ENCODE peak calls at places on chromosome X, in ten cellular contexts. One of them, this sample, is unnamed.
A peak's percentile ranks its signal among the peaks of the same experiment; 100 is the strongest.

GRCh38 chrX:44973420-44973932 is 100.5 kb downstream of the KDM6A start:
- DNase-seq in NCI-H2227 treated with DMSO at 0.1 percent for 48 hours: no peak
- DNase-seq in iris pigment epithelial cell: no peak
- DNase-seq in pons: no peak
- DNase-seq in nephron progenitor cell: no peak
- DNase-seq in cortex of kidney: no peak
- DNase-seq in stimulated activated CD8-positive, alpha-beta memory T cell treated with anti-CD3 and anti-CD28 coated beads, Interleukin-15, amount 100 ng/mL, for 24 hours: no peak
- DNase-seq in tibial artery: no peak
- DNase-seq in NCI-H1436: no peak
- DNase-seq in A172: no peak
- DNase-seq in this sample: no peak

GRCh38 chrX:129600981-129601424 is 53.8 kb downstream of the APLN start:
- DNase-seq in nephron progenitor cell: peak; percentile 21
- DNase-seq in cortex of kidney: no peak
- DNase-seq in A172: no peak
- DNase-seq in NCI-H1436: no peak
- DNase-seq in iris pigment epithelial cell: peak; percentile 35
- DNase-seq in tibial artery: no peak
- DNase-seq in pons: peak; percentile 74
- DNase-seq in NCI-H2227 treated with DMSO at 0.1 percent for 48 hours: peak; percentile 55
- DNase-seq in stimulated activated CD8-positive, alpha-beta memory T cell treated with anti-CD3 and anti-CD28 coated beads, Interleukin-15, amount 100 ng/mL, for 24 hours: no peak
- DNase-seq in this sample: peak; percentile 8

GRCh38 chrX:119826399-119826959 is 26.3 kb downstream of the UPF3B start:
- DNase-seq in NCI-H2227 treated with DMSO at 0.1 percent for 48 hours: no peak
- DNase-seq in iris pigment epithelial cell: peak; percentile 46
- DNase-seq in A172: peak; percentile 6
- DNase-seq in pons: no peak
- DNase-seq in tibial artery: no peak
- DNase-seq in stimulated activated CD8-positive, alpha-beta memory T cell treated with anti-CD3 and anti-CD28 coated beads, Interleukin-15, amount 100 ng/mL, for 24 hours: no peak
- DNase-seq in NCI-H1436: no peak
- DNase-seq in nephron progenitor cell: no peak
- DNase-seq in cortex of kidney: no peak
- DNase-seq in this sample: no peak

GRCh38 chrX:48045410-48046311 is 25.8 kb downstream of the ZNF630 start:
- DNase-seq in NCI-H1436: no peak
- DNase-seq in stimulated activated CD8-positive, alpha-beta memory T cell treated with anti-CD3 and anti-CD28 coated beads, Interleukin-15, amount 100 ng/mL, for 24 hours: no peak
- DNase-seq in tibial artery: no peak
- DNase-seq in nephron progenitor cell: no peak
- DNase-seq in iris pigment epithelial cell: peak; percentile 78
- DNase-seq in cortex of kidney: no peak
- DNase-seq in NCI-H2227 treated with DMSO at 0.1 percent for 48 hours: no peak
- DNase-seq in A172: peak; percentile 74
- DNase-seq in pons: no peak
- DNase-seq in this sample: no peak

GRCh38 chrX:45454235-45454634 is 253.6 kb upstream of the DIPK2B start:
- DNase-seq in nephron progenitor cell: no peak
- DNase-seq in NCI-H1436: no peak
- DNase-seq in tibial artery: no peak
- DNase-seq in iris pigment epithelial cell: no peak
- DNase-seq in NCI-H2227 treated with DMSO at 0.1 percent for 48 hours: no peak
- DNase-seq in pons: peak; percentile 65
- DNase-seq in A172: no peak
- DNase-seq in cortex of kidney: no peak
- DNase-seq in stimulated activated CD8-positive, alpha-beta memory T cell treated with anti-CD3 and anti-CD28 coated beads, Interleukin-15, amount 100 ng/mL, for 24 hours: no peak
- DNase-seq in this sample: no peak

GRCh38 chrX:143788265-143788664 is 67.7 kb upstream of the SPANXN2 start:
- DNase-seq in tibial artery: no peak
- DNase-seq in A172: no peak
- DNase-seq in pons: no peak
- DNase-seq in NCI-H1436: no peak
- DNase-seq in stimulated activated CD8-positive, alpha-beta memory T cell treated with anti-CD3 and anti-CD28 coated beads, Interleukin-15, amount 100 ng/mL, for 24 hours: no peak
- DNase-seq in nephron progenitor cell: peak; percentile 1
- DNase-seq in cortex of kidney: no peak
- DNase-seq in NCI-H2227 treated with DMSO at 0.1 percent for 48 hours: no peak
- DNase-seq in iris pigment epithelial cell: peak; percentile 29
- DNase-seq in this sample: no peak

GRCh38 chrX:50403903-50404302 is 66.7 kb downstream of the DGKK start:
- DNase-seq in cortex of kidney: no peak
- DNase-seq in tibial artery: no peak
- DNase-seq in nephron progenitor cell: no peak
- DNase-seq in NCI-H2227 treated with DMSO at 0.1 percent for 48 hours: no peak
- DNase-seq in stimulated activated CD8-positive, alpha-beta memory T cell treated with anti-CD3 and anti-CD28 coated beads, Interleukin-15, amount 100 ng/mL, for 24 hours: no peak
- DNase-seq in A172: no peak
- DNase-seq in NCI-H1436: no peak
- DNase-seq in pons: no peak
- DNase-seq in iris pigment epithelial cell: no peak
- DNase-seq in this sample: no peak

GRCh38 chrX:110412971-110413726 is 54.5 kb downstream of the RTL9 start:
- DNase-seq in NCI-H2227 treated with DMSO at 0.1 percent for 48 hours: peak; percentile 80
- DNase-seq in A172: no peak
- DNase-seq in tibial artery: peak; percentile 70
- DNase-seq in nephron progenitor cell: peak; percentile 89
- DNase-seq in NCI-H1436: peak; percentile 81
- DNase-seq in pons: peak; percentile 37
- DNase-seq in iris pigment epithelial cell: peak; percentile 62
- DNase-seq in cortex of kidney: no peak
- DNase-seq in stimulated activated CD8-positive, alpha-beta memory T cell treated with anti-CD3 and anti-CD28 coated beads, Interleukin-15, amount 100 ng/mL, for 24 hours: peak; percentile 32
- DNase-seq in this sample: peak; percentile 61

GRCh38 chrX:14359316-14359715 is 170.0 kb upstream of the GLRA2 start:
- DNase-seq in cortex of kidney: no peak
- DNase-seq in pons: no peak
- DNase-seq in A172: no peak
- DNase-seq in stimulated activated CD8-positive, alpha-beta memory T cell treated with anti-CD3 and anti-CD28 coated beads, Interleukin-15, amount 100 ng/mL, for 24 hours: no peak
- DNase-seq in iris pigment epithelial cell: no peak
- DNase-seq in NCI-H2227 treated with DMSO at 0.1 percent for 48 hours: no peak
- DNase-seq in nephron progenitor cell: no peak
- DNase-seq in tibial artery: no peak
- DNase-seq in NCI-H1436: no peak
- DNase-seq in this sample: no peak

GRCh38 chrX:123171781-123172180 is 12.3 kb upstream of the GRIA3 start:
- DNase-seq in iris pigment epithelial cell: peak; percentile 74
- DNase-seq in nephron progenitor cell: no peak
- DNase-seq in A172: peak; percentile 9
- DNase-seq in tibial artery: no peak
- DNase-seq in pons: no peak
- DNase-seq in NCI-H1436: no peak
- DNase-seq in cortex of kidney: no peak
- DNase-seq in stimulated activated CD8-positive, alpha-beta memory T cell treated with anti-CD3 and anti-CD28 coated beads, Interleukin-15, amount 100 ng/mL, for 24 hours: no peak
- DNase-seq in NCI-H2227 treated with DMSO at 0.1 percent for 48 hours: no peak
- DNase-seq in this sample: no peak

GRCh38 chrX:133248177-133248576 is 30.0 kb upstream of the TFDP3 start:
- DNase-seq in NCI-H2227 treated with DMSO at 0.1 percent for 48 hours: no peak
- DNase-seq in iris pigment epithelial cell: no peak
- DNase-seq in cortex of kidney: no peak
- DNase-seq in NCI-H1436: no peak
- DNase-seq in stimulated activated CD8-positive, alpha-beta memory T cell treated with anti-CD3 and anti-CD28 coated beads, Interleukin-15, amount 100 ng/mL, for 24 hours: no peak
- DNase-seq in tibial artery: no peak
- DNase-seq in A172: no peak
- DNase-seq in nephron progenitor cell: no peak
- DNase-seq in pons: no peak
- DNase-seq in this sample: no peak

GRCh38 chrX:74924449-74925209 is 623 bp downstream of the NEXMIF start:
- DNase-seq in nephron progenitor cell: peak; percentile 62
- DNase-seq in pons: peak; percentile 3
- DNase-seq in stimulated activated CD8-positive, alpha-beta memory T cell treated with anti-CD3 and anti-CD28 coated beads, Interleukin-15, amount 100 ng/mL, for 24 hours: peak; percentile 0
- DNase-seq in A172: no peak
- DNase-seq in NCI-H1436: peak; percentile 41
- DNase-seq in tibial artery: peak; percentile 73
- DNase-seq in cortex of kidney: no peak
- DNase-seq in iris pigment epithelial cell: peak; percentile 13
- DNase-seq in NCI-H2227 treated with DMSO at 0.1 percent for 48 hours: peak; percentile 34
- DNase-seq in this sample: peak; percentile 4

GRCh38 chrX:1215123-1215823 is 2.8 kb upstream of the CRLF2 start:
- DNase-seq in NCI-H2227 treated with DMSO at 0.1 percent for 48 hours: no peak
- DNase-seq in A172: no peak
- DNase-seq in stimulated activated CD8-positive, alpha-beta memory T cell treated with anti-CD3 and anti-CD28 coated beads, Interleukin-15, amount 100 ng/mL, for 24 hours: no peak
- DNase-seq in nephron progenitor cell: no peak
- DNase-seq in cortex of kidney: no peak
- DNase-seq in NCI-H1436: no peak
- DNase-seq in iris pigment epithelial cell: no peak
- DNase-seq in tibial artery: no peak
- DNase-seq in pons: peak; percentile 4
- DNase-seq in this sample: no peak

GRCh38 chrX:12452268-12452667 is 314.0 kb downstream of the FRMPD4 start:
- DNase-seq in cortex of kidney: no peak
- DNase-seq in stimulated activated CD8-positive, alpha-beta memory T cell treated with anti-CD3 and anti-CD28 coated beads, Interleukin-15, amount 100 ng/mL, for 24 hours: no peak
- DNase-seq in NCI-H1436: no peak
- DNase-seq in NCI-H2227 treated with DMSO at 0.1 percent for 48 hours: no peak
- DNase-seq in A172: no peak
- DNase-seq in iris pigment epithelial cell: no peak
- DNase-seq in pons: no peak
- DNase-seq in tibial artery: no peak
- DNase-seq in nephron progenitor cell: no peak
- DNase-seq in this sample: no peak

GRCh38 chrX:51860679-51861078 is 32.7 kb upstream of the MAGED1 start:
- DNase-seq in pons: peak; percentile 42
- DNase-seq in NCI-H1436: peak; percentile 17
- DNase-seq in tibial artery: no peak
- DNase-seq in nephron progenitor cell: no peak
- DNase-seq in iris pigment epithelial cell: peak; percentile 49
- DNase-seq in cortex of kidney: no peak
- DNase-seq in A172: peak; percentile 29
- DNase-seq in NCI-H2227 treated with DMSO at 0.1 percent for 48 hours: peak; percentile 3
- DNase-seq in stimulated activated CD8-positive, alpha-beta memory T cell treated with anti-CD3 and anti-CD28 coated beads, Interleukin-15, amount 100 ng/mL, for 24 hours: no peak
- DNase-seq in this sample: no peak

GRCh38 chrX:152905081-152905420 is 7.2 kb downstream of the ZNF185 start:
- DNase-seq in iris pigment epithelial cell: no peak
- DNase-seq in nephron progenitor cell: no peak
- DNase-seq in tibial artery: no peak
- DNase-seq in NCI-H1436: no peak
- DNase-seq in cortex of kidney: no peak
- DNase-seq in A172: no peak
- DNase-seq in stimulated activated CD8-positive, alpha-beta memory T cell treated with anti-CD3 and anti-CD28 coated beads, Interleukin-15, amount 100 ng/mL, for 24 hours: no peak
- DNase-seq in pons: no peak
- DNase-seq in NCI-H2227 treated with DMSO at 0.1 percent for 48 hours: no peak
- DNase-seq in this sample: no peak

GRCh38 chrX:1750267-1750666 is 135.4 kb downstream of the ASMT start:
- DNase-seq in A172: no peak
- DNase-seq in tibial artery: no peak
- DNase-seq in cortex of kidney: no peak
- DNase-seq in NCI-H2227 treated with DMSO at 0.1 percent for 48 hours: no peak
- DNase-seq in pons: peak; percentile 18
- DNase-seq in NCI-H1436: no peak
- DNase-seq in iris pigment epithelial cell: no peak
- DNase-seq in stimulated activated CD8-positive, alpha-beta memory T cell treated with anti-CD3 and anti-CD28 coated beads, Interleukin-15, amount 100 ng/mL, for 24 hours: no peak
- DNase-seq in nephron progenitor cell: no peak
- DNase-seq in this sample: no peak